ENCODE peak calls at places on chromosomes 1 and 21, in ten cellular contexts. Q is cardiac muscle cell; V is CD8-positive, alpha-beta T cell; R is sigmoid colon; X is lung; O is psoas muscle; Y is dorsolateral prefrontal cortex; U is stomach; B is Peyer's patch; H is lower lobe of right lung. A is an unnamed sample.
A peak's percentile ranks its signal among the peaks of the same experiment; 100 is the strongest.

GRCh38 chr1:201359873-201360210 is 17.6 kb downstream of the TNNT2 start:
- DNase-seq in Y (no peak), V (no peak), O (peak; percentile 23), B (no peak), H (peak; percentile 22), Q (no peak), X (no peak), R (no peak), U (no peak), A (no peak)

GRCh38 chr1:30920827-30921226 is 12.3 kb upstream of the SDC3 start:
- DNase-seq in V (no peak), B (no peak), H (no peak), R (no peak), X (no peak), U (no peak), Y (no peak), Q (no peak), O (no peak), A (no peak)

GRCh38 chr1:6251233-6251632 is 7.3 kb downstream of the HES3 start:
- DNase-seq in B (no peak), O (peak; percentile 26), Q (no peak), X (no peak), Y (no peak), V (no peak), U (no peak), H (no peak), R (no peak), A (no peak)

GRCh38 chr1:25541889-25542658 is 1.3 kb upstream of the LDLRAP1 start:
- DNase-seq in B (no peak), U (no peak), Y (no peak), X (no peak), R (no peak), V (no peak), H (no peak), Q (no peak), O (peak; percentile 27), A (no peak)

GRCh38 chr1:171245458-171246064 is 2.7 kb upstream of the FMO1 start:
- DNase-seq in V (peak; percentile 15), H (no peak), U (no peak), O (no peak), B (no peak), X (no peak), Q (peak; percentile 58), Y (no peak), R (no peak), A (no peak)

GRCh38 chr1:39268112-39268581 is 63.7 kb downstream of the MACF1 start:
- DNase-seq in Y (no peak), R (peak; percentile 85), H (no peak), X (peak; percentile 56), B (peak; percentile 29), O (no peak), V (no peak), U (no peak), Q (peak; percentile 42), A (no peak)

GRCh38 chr21:15415541-15416261 is 314.1 kb upstream of the USP25 start:
- DNase-seq in U (no peak), B (no peak), Y (no peak), O (no peak), H (no peak), V (no peak), R (no peak), Q (no peak), X (no peak), A (no peak)

GRCh38 chr1:39507230-39507928 is 15.9 kb downstream of the BMP8A start:
- DNase-seq in H (no peak), X (no peak), Q (peak; percentile 28), V (no peak), B (no peak), R (peak; percentile 42), U (no peak), O (no peak), Y (no peak), A (no peak)

DNA sequence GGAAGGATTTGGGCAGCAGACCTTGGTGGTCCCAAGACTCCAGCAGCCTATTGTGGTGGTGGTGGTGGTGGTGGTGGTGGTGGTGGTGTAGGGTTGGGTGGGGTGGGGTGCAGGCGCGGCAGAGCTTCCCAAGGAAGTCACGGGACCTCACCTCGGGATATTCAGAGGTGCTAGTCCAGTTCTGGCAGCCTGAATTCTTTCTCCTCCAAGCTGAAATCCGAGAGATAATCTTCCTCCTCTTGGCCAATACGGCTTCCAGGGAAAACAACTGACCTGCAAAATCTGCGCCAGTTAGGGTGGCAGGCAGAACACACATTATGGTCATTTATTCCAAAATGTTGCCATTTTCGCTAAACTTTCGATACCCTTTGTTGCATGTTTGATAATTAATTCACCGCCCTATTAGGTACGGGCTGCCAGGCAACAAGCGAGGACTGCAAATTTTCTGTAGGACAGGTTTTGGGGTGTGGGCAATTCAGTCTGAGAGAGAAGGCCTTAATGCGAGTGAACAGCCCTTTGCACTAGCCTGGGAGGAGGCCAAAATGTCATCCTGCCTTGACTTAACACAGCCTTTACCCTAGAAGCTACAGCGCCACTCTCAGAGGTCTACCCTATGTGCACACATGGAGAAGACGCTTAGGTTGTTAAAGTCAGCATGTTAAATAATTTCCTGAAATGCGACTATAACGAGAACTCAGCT is 33.2 kb upstream of the BSDC1 start:
- DNase-seq in Y (no peak), V (no peak), H (no peak), R (no peak), B (no peak), X (no peak), Q (no peak), U (no peak), O (no peak), A (no peak)
- H3K4me3 ChIP-seq in Y (peak overlapping the region; percentile 66), V (no peak overlapping the region), H (no peak overlapping the region), R (no peak overlapping the region), B (no peak overlapping the region), X (no peak overlapping the region), Q (no peak overlapping the region), U (peak overlapping the region; percentile 27), O (peak overlapping the region; percentile 63), A (no peak overlapping the region)

DNA sequence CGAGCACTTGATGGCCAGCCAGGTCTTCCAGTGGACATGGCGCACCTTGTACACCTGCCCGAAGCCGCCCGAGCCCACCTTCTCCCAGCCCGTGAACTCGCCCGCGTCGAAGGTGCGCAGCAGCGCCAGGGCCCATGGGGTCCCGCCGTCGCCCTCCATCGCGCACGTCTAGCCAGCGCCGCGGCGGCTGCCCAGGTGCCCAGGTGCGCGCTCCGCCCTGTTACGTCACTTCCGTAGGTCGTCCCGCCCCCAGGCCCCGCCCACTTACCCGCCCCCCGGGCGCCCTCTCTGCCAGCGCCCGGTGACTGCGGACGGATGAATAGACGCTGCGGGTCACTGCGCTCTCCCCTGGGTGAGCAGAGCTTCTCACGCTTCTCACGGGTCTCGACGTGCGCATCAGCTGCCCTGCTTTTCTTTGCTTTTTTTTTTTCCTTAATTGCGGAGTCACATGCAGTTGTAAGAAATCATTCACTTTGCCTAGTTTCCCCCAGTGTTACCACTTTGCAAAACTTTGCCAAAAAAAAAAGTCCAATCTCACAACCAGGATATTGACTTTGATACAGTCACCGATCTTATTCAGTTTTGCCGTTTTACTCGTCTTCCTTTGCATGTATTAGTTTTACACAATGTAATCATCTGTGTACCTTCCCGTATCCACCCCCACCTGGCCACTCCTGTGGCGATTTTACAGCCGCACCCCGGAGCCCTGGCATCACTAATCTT is at the start of gene RIPK4:
- DNase-seq in V (peak; percentile 52), O (no peak), Q (peak; percentile 81), X (peak; percentile 79), H (peak; percentile 82), U (peak; percentile 92), Y (no peak), B (no peak), R (peak; percentile 53), A (peak; percentile 58)
- H3K27me3 ChIP-seq in V (peaks cover 8% of the 10 kb centered on the region), O (peaks cover 96% of the 10 kb centered on the region), Q (peaks cover 94% of the 10 kb centered on the region), X (no peaks in the 10 kb centered on the region), H (peaks cover 83% of the 10 kb centered on the region), U (peaks cover 100% of the 10 kb centered on the region), Y (peaks cover 20% of the 10 kb centered on the region), B (no peaks in the 10 kb centered on the region), R (peaks cover 45% of the 10 kb centered on the region), A (peaks cover 4% of the 10 kb centered on the region)

DNA sequence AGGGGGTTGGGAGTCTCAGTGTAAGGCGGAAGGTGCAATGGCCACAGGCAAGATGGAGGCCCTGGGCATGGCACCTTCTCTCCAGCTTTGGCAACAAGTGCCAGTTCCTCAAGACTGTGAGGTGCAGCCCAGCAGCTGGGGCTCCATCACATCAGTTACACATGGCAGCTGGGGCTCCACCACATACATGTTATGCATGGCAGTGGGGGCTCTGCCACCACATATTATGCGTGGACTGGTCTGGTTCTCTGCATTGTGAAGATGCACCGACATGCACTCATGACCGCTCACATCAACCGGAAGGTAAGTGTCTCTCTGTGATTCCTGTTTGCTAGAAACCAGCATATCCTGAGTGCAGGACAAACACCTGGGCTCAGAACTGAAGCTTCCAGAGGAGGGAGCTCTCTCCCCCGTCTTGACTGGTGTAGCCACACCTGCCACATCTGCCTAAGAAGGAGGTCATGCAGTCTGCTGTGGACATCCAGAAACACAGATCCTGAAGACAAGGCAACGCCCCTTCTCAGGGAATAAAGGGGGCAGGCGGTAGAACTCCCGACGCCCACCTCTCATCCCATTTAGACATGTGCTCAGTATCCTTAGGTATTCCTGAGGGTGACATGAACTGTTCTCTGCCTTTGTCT is 104.1 kb upstream of the TMPRSS2 start:
- DNase-seq in Y (no peak), Q (no peak), R (peak; percentile 42), B (no peak), V (no peak), X (no peak), O (no peak), U (peak; percentile 63), H (no peak), A (no peak)
- TF ChIP-seq CTCF in Y (no peak), Q (peak; percentile 14), R (no peak), B (peak; percentile 67), V (no peak), X (no peak), O (no peak), U (no peak), H (no peak), A (peak; percentile 34)

GRCh38 chr1:1403543-1404112 is 3.5 kb downstream of the MRPL20 start:
- DNase-seq in R (no peak), Q (no peak), X (no peak), O (no peak), Y (no peak), B (no peak), H (no peak), U (no peak), V (no peak), A (no peak)

GRCh38 chr1:1399870-1400575 is 888 bp upstream of the CCNL2 start:
- DNase-seq in R (no peak), O (no peak), X (no peak), H (no peak), U (no peak), B (no peak), Y (no peak), V (no peak), Q (no peak), A (no peak)

GRCh38 chr1:1402081-1402900 is 3.2 kb upstream of the CCNL2 start:
- DNase-seq in Y (no peak), R (no peak), U (no peak), V (no peak), Q (peak; percentile 58), X (no peak), H (no peak), B (no peak), O (peak; percentile 77), A (no peak)

GRCh38 chr1:1400576-1401456 is 1.7 kb upstream of the CCNL2 start:
- DNase-seq in V (no peak), Q (no peak), X (no peak), U (no peak), H (no peak), B (no peak), Y (no peak), R (no peak), O (no peak), A (no peak)

DNA sequence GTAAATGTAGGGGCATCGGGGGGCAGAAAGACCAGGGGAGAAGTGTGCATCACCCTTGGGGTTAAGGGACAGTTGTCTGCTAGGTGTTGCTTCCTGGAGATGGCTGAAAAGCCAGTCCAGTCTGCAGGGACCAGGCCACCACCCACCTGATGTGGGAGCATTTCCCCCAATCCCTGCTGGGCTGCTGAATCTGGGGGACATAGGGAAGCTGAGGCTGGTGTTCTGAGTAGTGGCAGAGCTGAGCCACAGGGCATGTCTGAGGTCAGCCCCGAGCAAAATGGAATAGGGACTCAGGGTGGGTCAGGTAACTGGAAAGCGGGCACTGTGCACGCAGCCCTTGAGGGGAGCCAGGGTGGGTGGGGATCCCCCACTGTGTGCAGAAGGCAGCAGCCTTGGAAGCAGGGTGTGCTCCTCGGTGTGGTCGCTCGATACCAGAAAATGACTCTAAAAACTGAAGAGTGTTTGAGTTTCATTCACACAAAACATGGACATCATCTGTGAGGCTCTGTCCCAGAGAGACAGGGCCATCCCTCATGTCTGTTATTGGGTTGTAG is 2.4 kb upstream of the CCNL2 start:
- DNase-seq in H (no peak), B (no peak), Q (no peak), O (no peak), X (no peak), U (no peak), R (no peak), Y (no peak), V (no peak), A (no peak)
- H3K4me3 ChIP-seq in H (no peak overlapping the region), B (no peak overlapping the region), Q (no peak overlapping the region), O (no peak overlapping the region), X (no peak overlapping the region), U (no peak overlapping the region), R (no peak overlapping the region), Y (no peak overlapping the region), V (no peak overlapping the region), A (no peak overlapping the region)

A was measured in GM06990.